ENCODE peak calls at places on chromosomes 4 and X, in six cellular contexts. P, F, C, M, G and X are unnamed samples.

GRCh38 chr4:168694669-168695068 is 197.8 kb downstream of the PALLD start:
- DNase-seq in M (no peak), F (no peak), G (no peak), C (no peak), P (peak), X (no peak)

GRCh38 chr4:53608649-53609048 is 17.4 kb upstream of the LNX1 start:
- DNase-seq in C (no peak), P (no peak), M (no peak), F (no peak), G (no peak), X (no peak)

GRCh38 chr4:35548921-35549320 is 695.4 kb downstream of the ARAP2 start:
- DNase-seq in C (no peak), P (no peak), M (peak), G (no peak), F (no peak), X (no peak)

GRCh38 chr4:185437809-185438208 is 12.0 kb upstream of the UFSP2 start:
- DNase-seq in M (peak), P (no peak), G (no peak), C (no peak), F (no peak), X (no peak)

GRCh38 chrX:10750581-10750980 is 130.2 kb upstream of the MID1 start:
- DNase-seq in G (no peak), M (no peak), C (no peak), P (no peak), F (no peak), X (no peak)

GRCh38 chr4:166277406-166277805 is 404.4 kb downstream of the TLL1 start:
- DNase-seq in C (no peak), P (peak), G (no peak), F (no peak), M (no peak), X (no peak)

GRCh38 chr4:120691536-120691935 is 231.0 kb downstream of the PRDM5 start:
- DNase-seq in P (no peak), F (no peak), G (no peak), C (no peak), M (no peak), X (no peak)

GRCh38 chr4:144547678-144548298 is 98.2 kb upstream of the HHIP start:
- DNase-seq in G (no peak), F (no peak), C (no peak), M (peak), P (no peak), X (peak)

GRCh38 chr4:11805837-11806236 is 377.1 kb upstream of the HS3ST1 start:
- DNase-seq in C (no peak), P (peak), G (no peak), F (no peak), M (peak), X (no peak)

GRCh38 chr4:76738081-76738931 is 159.6 kb downstream of the SOWAHB start:
- DNase-seq in M (peak), F (no peak), P (peak), C (peak), G (peak), X (no peak)

GRCh38 chrX:69229436-69229835 is 64.2 kb upstream of the PJA1 start:
- DNase-seq in P (peak), G (peak), M (no peak), C (peak), F (no peak), X (no peak)

GRCh38 chr4:106092361-106093040 is 197.2 kb downstream of the NPNT start:
- DNase-seq in G (no peak), F (no peak), P (no peak), C (no peak), M (no peak), X (no peak)

GRCh38 chrX:554271-554670 is 76.3 kb upstream of the SHOX start:
- DNase-seq in F (no peak), M (no peak), P (no peak), C (no peak), G (no peak), X (no peak)

GRCh38 chr4:170008376-170008775 is 17.8 kb downstream of the MFAP3L start:
- DNase-seq in G (no peak), P (no peak), F (no peak), C (no peak), M (no peak), X (no peak)

GRCh38 chrX:53479295-53479694 is 45.1 kb upstream of the HSD17B10 start:
- DNase-seq in C (no peak), F (no peak), M (no peak), P (no peak), G (no peak), X (no peak)

GRCh38 chr4:8725071-8725841 is 132.7 kb downstream of the CPZ start:
- DNase-seq in M (no peak), G (no peak), C (no peak), F (no peak), P (no peak), X (no peak)

GRCh38 chr4:189838821-189839497 is 101.7 kb upstream of the FRG1 start:
- DNase-seq in C (no peak), P (no peak), G (no peak), F (no peak), M (no peak), X (no peak)

GRCh38 chr4:123667496-123667895 is 270.9 kb downstream of the SPRY1 start:
- DNase-seq in G (no peak), F (no peak), M (no peak), P (peak), C (no peak), X (no peak)

GRCh38 chr4:88291003-88291402 is 6.6 kb upstream of the PPM1K start:
- DNase-seq in G (no peak), F (no peak), C (no peak), M (no peak), P (peak), X (no peak)

GRCh38 chr4:141435446-141436225 is 200.7 kb upstream of the IL15 start:
- DNase-seq in G (no peak), F (no peak), C (no peak), M (no peak), P (no peak), X (no peak)

GRCh38 chr4:146520894-146521542 is 722 bp downstream of the SLC10A7 start:
- DNase-seq in C (peak), P (peak), F (no peak), M (peak), G (no peak), X (peak)

GRCh38 chrX:47169273-47169672 is 24.3 kb downstream of the RBM10 start:
- DNase-seq in P (no peak), M (no peak), C (no peak), G (no peak), F (no peak), X (no peak)

GRCh38 chr4:4519296-4519898 is 22.5 kb downstream of the STX18 start:
- DNase-seq in G (no peak), C (no peak), P (peak), F (no peak), M (no peak), X (no peak)

GRCh38 chrX:136130931-136131843 is 16.1 kb upstream of the FHL1 start:
- DNase-seq in F (no peak), G (peak), C (peak), M (no peak), P (peak), X (no peak)

GRCh38 chr4:153209410-153209809 is 5.2 kb downstream of the TRIM2 start:
- DNase-seq in M (no peak), C (no peak), F (no peak), P (no peak), G (no peak), X (no peak)

GRCh38 chr4:168979338-168979737 is 30.7 kb downstream of the CBR4 start:
- DNase-seq in G (no peak), F (no peak), P (no peak), M (no peak), C (no peak), X (no peak)

GRCh38 chr4:48409203-48409602 is 67.9 kb downstream of the SLAIN2 start:
- DNase-seq in F (no peak), M (no peak), C (no peak), P (no peak), G (no peak), X (no peak)

GRCh38 chr4:32119907-32120306 is 1399.7 kb downstream of the PCDH7 start:
- DNase-seq in M (no peak), P (no peak), G (no peak), C (no peak), F (no peak), X (no peak)

GRCh38 chr4:138573246-138573645 is 331.1 kb upstream of the SLC7A11 start:
- DNase-seq in F (no peak), C (no peak), P (no peak), G (no peak), M (no peak), X (no peak)

GRCh38 chr4:77193511-77194236 is 36.7 kb downstream of the CCNG2 start:
- DNase-seq in P (no peak), G (no peak), C (no peak), M (peak), F (no peak), X (peak)

GRCh38 chr4:57426779-57427395 is 316.7 kb upstream of the IGFBP7 start:
- DNase-seq in P (peak), F (peak), G (peak), C (peak), M (peak), X (peak)